ENCODE peak calls at places on chromosomes 6 and 20, in eight cellular contexts. K is GM23248; D is NCI-H2081; B is effector CD4-positive, alpha-beta T cell; M is GM04503; T is activated naive CD8-positive, alpha-beta T cell treated with anti-CD3 and anti-CD28 coated beads, Interleukin-2, amount 50 U/mL, for 24 hours; C is adrenal gland; A is naive thymus-derived CD8-positive, alpha-beta T cell. I is an unnamed sample.

GRCh38 chr6:138428943-138429616 is 25.1 kb downstream of the HEBP2 start:
- DNase-seq in K (peak; percentile 81), D (peak; percentile 20), B (peak; percentile 15), M (no peak), T (no peak), C (no peak), A (peak; percentile 56), I (no peak)

GRCh38 chr6:130853555-130854183 is 26.5 kb downstream of the SMLR1 start:
- DNase-seq in K (peak; percentile 86), D (no peak), B (no peak), M (peak; percentile 28), T (no peak), C (no peak), A (no peak), I (no peak)

GRCh38 chr6:156175971-156176421 is 601.2 kb upstream of the ARID1B start:
- DNase-seq in K (no peak), D (peak; percentile 94), B (no peak), M (no peak), T (no peak), C (no peak), A (no peak), I (peak; percentile 76)

GRCh38 chr6:33128318-33128717 is 52.5 kb downstream of the HLA-DPB1 start:
- DNase-seq in K (no peak), D (no peak), B (no peak), M (no peak), T (no peak), C (no peak), A (no peak), I (no peak)

GRCh38 chr20:37390891-37391525 is 45.1 kb downstream of the SRC start:
- DNase-seq in K (no peak), D (no peak), B (no peak), M (no peak), T (no peak), C (peak; percentile 65), A (no peak), I (no peak)

GRCh38 chr6:74356385-74356784 is 660.4 kb downstream of the CD109 start:
- DNase-seq in K (peak; percentile 77), D (no peak), B (no peak), M (no peak), T (no peak), C (no peak), A (no peak), I (no peak)

GRCh38 chr6:113103618-113104390 is 753.3 kb upstream of the MARCKS start:
- DNase-seq in K (peak; percentile 65), D (no peak), B (no peak), M (peak; percentile 40), T (no peak), C (no peak), A (no peak), I (no peak)

GRCh38 chr6:51553246-51554015 is 534.0 kb downstream of the PKHD1 start:
- DNase-seq in K (no peak), D (peak; percentile 68), B (no peak), M (no peak), T (no peak), C (no peak), A (no peak), I (peak; percentile 3)

GRCh38 chr6:134932121-134932520 is 17.8 kb downstream of the ALDH8A1 start:
- DNase-seq in K (no peak), D (no peak), B (no peak), M (no peak), T (no peak), C (no peak), A (no peak), I (no peak)

GRCh38 chr6:48378874-48379407 is 267.9 kb upstream of the PTCHD4 start:
- DNase-seq in K (no peak), D (peak; percentile 88), B (no peak), M (no peak), T (no peak), C (no peak), A (no peak), I (peak; percentile 61)

GRCh38 chr20:4836935-4837334 is 115.2 kb downstream of the PRND start:
- DNase-seq in K (no peak), D (no peak), B (no peak), M (no peak), T (no peak), C (no peak), A (no peak), I (no peak)

GRCh38 chr20:47487175-47487917 is 14.3 kb upstream of the NCOA3 start:
- DNase-seq in K (no peak), D (no peak), B (peak; percentile 36), M (no peak), T (peak; percentile 68), C (no peak), A (peak; percentile 61), I (no peak)

GRCh38 chr20:43188861-43189613 is 669 bp downstream of the PTPRT start:
- DNase-seq in K (no peak), D (no peak), B (no peak), M (no peak), T (no peak), C (no peak), A (no peak), I (no peak)

GRCh38 chr6:88004707-88005106 is 42.9 kb upstream of the SPACA1 start:
- DNase-seq in K (no peak), D (no peak), B (no peak), M (no peak), T (no peak), C (no peak), A (no peak), I (no peak)

GRCh38 chr20:20856306-20856705 is 143.9 kb upstream of the RALGAPA2 start:
- DNase-seq in K (no peak), D (no peak), B (no peak), M (no peak), T (no peak), C (no peak), A (no peak), I (no peak)

GRCh38 chr6:104943781-104944180 is 13.1 kb upstream of the LIN28B start:
- DNase-seq in K (peak; percentile 47), D (peak; percentile 18), B (no peak), M (no peak), T (no peak), C (no peak), A (no peak), I (no peak)

GRCh38 chr6:133549252-133549925 is 308.2 kb downstream of the EYA4 start:
- DNase-seq in K (no peak), D (no peak), B (no peak), M (no peak), T (no peak), C (no peak), A (no peak), I (no peak)

GRCh38 chr6:160221918-160222317 is 36.7 kb downstream of the SLC22A2 start:
- DNase-seq in K (no peak), D (no peak), B (no peak), M (no peak), T (no peak), C (no peak), A (no peak), I (no peak)

GRCh38 chr6:43376551-43376981 is 7.1 kb upstream of the ZNF318 start:
- DNase-seq in K (peak; percentile 26), D (no peak), B (no peak), M (no peak), T (peak; percentile 34), C (no peak), A (no peak), I (no peak)

GRCh38 chr6:6811151-6812002 is 222.9 kb downstream of the LY86 start:
- DNase-seq in K (peak; percentile 60), D (peak; percentile 89), B (peak; percentile 7), M (peak; percentile 10), T (no peak), C (peak; percentile 59), A (peak; percentile 38), I (no peak)

GRCh38 chr6:73811706-73812105 is 115.7 kb downstream of the CD109 start:
- DNase-seq in K (no peak), D (no peak), B (no peak), M (no peak), T (no peak), C (no peak), A (no peak), I (no peak)

GRCh38 chr6:170192905-170193304 is 98.0 kb downstream of the DLL1 start:
- DNase-seq in K (no peak), D (no peak), B (no peak), M (no peak), T (no peak), C (no peak), A (no peak), I (no peak)

GRCh38 chr20:20386192-20386591 is 18.3 kb downstream of the INSM1 start:
- DNase-seq in K (no peak), D (no peak), B (no peak), M (no peak), T (no peak), C (no peak), A (no peak), I (no peak)

GRCh38 chr20:50980851-50981713 is 22.5 kb downstream of the MOCS3 start:
- DNase-seq in K (peak; percentile 87), D (peak; percentile 46), B (peak; percentile 62), M (no peak), T (peak; percentile 84), C (peak; percentile 37), A (peak; percentile 58), I (peak; percentile 30)

GRCh38 chr20:44302026-44302669 is 8.9 kb downstream of the FITM2 start:
- DNase-seq in K (no peak), D (no peak), B (no peak), M (no peak), T (no peak), C (no peak), A (no peak), I (no peak)

GRCh38 chr6:105814745-105815536 is 271.2 kb upstream of the PRDM1 start:
- DNase-seq in K (no peak), D (no peak), B (no peak), M (no peak), T (no peak), C (no peak), A (no peak), I (no peak)

GRCh38 chr20:59123011-59123676 is 40.5 kb upstream of the ZNF831 start:
- DNase-seq in K (no peak), D (no peak), B (peak; percentile 46), M (no peak), T (peak; percentile 53), C (no peak), A (peak; percentile 79), I (no peak)

GRCh38 chr6:138196142-138196738 is 22.1 kb downstream of the PBOV1 start:
- DNase-seq in K (no peak), D (no peak), B (no peak), M (no peak), T (no peak), C (no peak), A (no peak), I (no peak)

GRCh38 chr20:51639206-51639832 is 96.8 kb upstream of the NFATC2 start:
- DNase-seq in K (peak; percentile 63), D (peak; percentile 33), B (peak; percentile 27), M (no peak), T (peak; percentile 82), C (peak; percentile 34), A (peak; percentile 49), I (peak; percentile 23)

GRCh38 chr6:28758046-28758817 is 165.6 kb downstream of the TRIM27 start:
- DNase-seq in K (no peak), D (peak; percentile 56), B (no peak), M (no peak), T (peak; percentile 38), C (no peak), A (no peak), I (peak; percentile 40)

GRCh38 chr20:62805711-62806382 is 1.2 kb downstream of the OGFR start:
- DNase-seq in K (no peak), D (no peak), B (no peak), M (no peak), T (no peak), C (peak; percentile 64), A (no peak), I (no peak)

GRCh38 chr6:96522469-96523009 is 933 bp downstream of the UFL1 start:
- DNase-seq in K (peak; percentile 47), D (peak; percentile 10), B (no peak), M (no peak), T (no peak), C (no peak), A (no peak), I (no peak)

GRCh38 chr20:56205350-56205749 is 43.2 kb upstream of the MC3R start:
- DNase-seq in K (no peak), D (no peak), B (no peak), M (no peak), T (no peak), C (no peak), A (no peak), I (no peak)

GRCh38 chr6:45609141-45609638 is 231.5 kb upstream of the SUPT3H start:
- DNase-seq in K (peak; percentile 56), D (no peak), B (no peak), M (peak; percentile 59), T (no peak), C (no peak), A (no peak), I (no peak)